ENCODE peak calls at places on chromosomes 4 and X, in ten cellular contexts. R, W, Q, N, C, M, V, J, Y and X are unnamed samples.

GRCh38 chrX:152806035-152806434 is 24.5 kb downstream of the CETN2 start:
- DNase-seq in R (no peak), W (no peak), Q (no peak), N (no peak), C (no peak), M (no peak), V (no peak), J (no peak), Y (no peak), X (no peak)

GRCh38 chr4:3387154-3387942 is 54.4 kb upstream of the HGFAC start:
- DNase-seq in R (no peak), W (no peak), Q (peak; percentile 77), N (no peak), C (no peak), M (no peak), V (no peak), J (no peak), Y (no peak), X (no peak)

GRCh38 chr4:26330186-26330787 is 9.5 kb downstream of the RBPJ start:
- DNase-seq in R (no peak), W (no peak), Q (peak; percentile 53), N (no peak), C (no peak), M (no peak), V (no peak), J (peak; percentile 79), Y (no peak), X (no peak)

GRCh38 chr4:79241846-79242245 is 84.0 kb downstream of the NAA11 start:
- DNase-seq in R (no peak), W (no peak), Q (no peak), N (no peak), C (no peak), M (no peak), V (no peak), J (peak; percentile 42), Y (no peak), X (no peak)

GRCh38 chrX:44306336-44306735 is 37.1 kb downstream of the EFHC2 start:
- DNase-seq in R (no peak), W (no peak), Q (no peak), N (no peak), C (no peak), M (no peak), V (no peak), J (peak; percentile 15), Y (no peak), X (no peak)

GRCh38 chr4:6175426-6175825 is 24.9 kb downstream of the JAKMIP1 start:
- DNase-seq in R (no peak), W (no peak), Q (no peak), N (no peak), C (no peak), M (no peak), V (no peak), J (no peak), Y (no peak), X (no peak)

GRCh38 chr4:164959896-164960295 is 17.6 kb downstream of the TRIM61 start:
- DNase-seq in R (no peak), W (no peak), Q (no peak), N (no peak), C (no peak), M (no peak), V (peak; percentile 67), J (no peak), Y (no peak), X (no peak)

GRCh38 chr4:116702949-116703348 is 382.4 kb downstream of the TRAM1L1 start:
- DNase-seq in R (no peak), W (no peak), Q (no peak), N (no peak), C (no peak), M (no peak), V (no peak), J (no peak), Y (no peak), X (no peak)

GRCh38 chr4:94551616-94552564 is 100.1 kb downstream of the PDLIM5 start:
- DNase-seq in R (no peak), W (no peak), Q (no peak), N (no peak), C (no peak), M (no peak), V (no peak), J (peak; percentile 58), Y (no peak), X (no peak)

GRCh38 chr4:40845136-40845910 is 95.6 kb downstream of the NSUN7 start:
- DNase-seq in R (no peak), W (no peak), Q (no peak), N (no peak), C (no peak), M (no peak), V (no peak), J (no peak), Y (no peak), X (no peak)

DNA sequence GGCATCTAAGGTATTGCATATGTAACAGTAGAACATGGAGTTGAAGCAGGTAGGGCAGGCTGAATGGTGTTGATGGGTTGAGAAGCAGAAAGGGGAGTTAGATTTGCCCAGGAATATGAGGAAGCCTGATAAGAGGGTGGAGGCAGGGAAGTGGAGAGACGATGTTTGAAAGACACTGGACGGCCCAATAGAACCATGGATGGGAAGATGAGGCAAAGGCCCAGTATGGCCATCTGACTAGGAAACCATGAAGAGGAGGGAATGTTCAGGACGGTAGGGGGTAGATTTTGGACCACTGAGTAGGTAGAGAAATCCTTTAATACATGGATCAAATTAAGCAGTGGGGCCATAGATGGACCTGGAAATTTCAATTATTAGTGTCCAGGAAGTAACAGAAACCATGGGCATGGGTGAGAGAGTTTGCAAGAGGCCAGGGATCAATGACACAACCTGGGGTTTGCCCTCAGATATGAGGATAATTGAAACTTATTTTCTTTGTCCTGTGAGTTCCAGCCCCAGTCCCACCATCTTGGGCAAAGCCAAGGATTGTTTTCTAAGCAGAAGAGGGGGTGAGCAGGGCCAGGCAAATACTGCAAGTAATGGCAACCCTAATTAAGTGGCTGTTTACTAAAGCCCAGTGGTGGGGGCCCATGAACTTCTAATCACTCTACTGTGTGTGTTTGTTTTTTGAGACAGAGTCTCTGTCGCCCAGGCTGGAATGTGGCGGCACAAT is 2.5 kb upstream of the USP11 start:
- DNase-seq in R (no peak), W (no peak), Q (no peak), N (no peak), C (no peak), M (no peak), V (no peak), J (no peak), Y (no peak), X (no peak)
- TF ChIP-seq CTCF in R (no peak), W (no peak), Q (no peak), N (no peak), C (no peak), M (no peak), V (no peak), J (no peak), Y (no peak), X (no peak)

GRCh38 chr4:22129454-22130075 is 181.0 kb upstream of the KCNIP4 start:
- DNase-seq in R (peak; percentile 53), W (no peak), Q (no peak), N (no peak), C (peak; percentile 42), M (no peak), V (peak; percentile 9), J (peak; percentile 32), Y (no peak), X (no peak)
- TF ChIP-seq CTCF in R (no peak), W (peak; percentile 25), Q (no peak), N (peak; percentile 61), C (peak; percentile 56), M (no peak), V (peak; percentile 44), J (peak; percentile 59), Y (no peak), X (no peak)

GRCh38 chr4:82217986-82218715 is 155.6 kb downstream of the HNRNPD start:
- DNase-seq in R (no peak), W (no peak), Q (no peak), N (no peak), C (no peak), M (no peak), V (peak; percentile 3), J (no peak), Y (no peak), X (no peak)
- TF ChIP-seq CTCF in R (no peak), W (no peak), Q (no peak), N (peak; percentile 47), C (no peak), M (no peak), V (peak; percentile 27), J (peak; percentile 43), Y (peak; percentile 53), X (peak; percentile 14)

GRCh38 chr4:142563682-142564291 is 282.3 kb downstream of the INPP4B start:
- DNase-seq in R (no peak), W (no peak), Q (no peak), N (no peak), C (no peak), M (no peak), V (no peak), J (peak; percentile 44), Y (no peak), X (no peak)
- TF ChIP-seq CTCF in R (no peak), W (no peak), Q (no peak), N (no peak), C (no peak), M (no peak), V (no peak), J (no peak), Y (no peak), X (no peak)

GRCh38 chrX:106415276-106415895 is 196.4 kb upstream of the RADX start:
- DNase-seq in R (no peak), W (no peak), Q (peak; percentile 21), N (no peak), C (peak; percentile 8), M (no peak), V (peak; percentile 4), J (peak; percentile 26), Y (no peak), X (no peak)
- TF ChIP-seq CTCF in R (no peak), W (no peak), Q (peak; percentile 42), N (peak; percentile 66), C (peak; percentile 62), M (peak; percentile 52), V (peak; percentile 40), J (peak; percentile 74), Y (peak; percentile 52), X (no peak)

GRCh38 chrX:149004936-149005335 is 500.2 kb downstream of the IDS start:
- DNase-seq in R (no peak), W (no peak), Q (peak; percentile 13), N (no peak), C (no peak), M (no peak), V (no peak), J (no peak), Y (no peak), X (no peak)
- TF ChIP-seq CTCF in R (no peak), W (no peak), Q (no peak), N (no peak), C (no peak), M (no peak), V (no peak), J (no peak), Y (no peak), X (no peak)

GRCh38 chr4:52665592-52665991 is 6.5 kb upstream of the USP46 start:
- DNase-seq in R (no peak), W (no peak), Q (peak; percentile 51), N (no peak), C (no peak), M (no peak), V (no peak), J (no peak), Y (no peak), X (no peak)
- TF ChIP-seq CTCF in R (no peak), W (no peak), Q (peak; percentile 50), N (no peak), C (no peak), M (peak; percentile 33), V (peak; percentile 8), J (peak; percentile 32), Y (no peak), X (no peak)

GRCh38 chr4:72468904-72469502 is 100.0 kb downstream of the ADAMTS3 start:
- DNase-seq in R (no peak), W (no peak), Q (no peak), N (no peak), C (no peak), M (no peak), V (no peak), J (peak; percentile 46), Y (no peak), X (no peak)
- TF ChIP-seq CTCF in R (no peak), W (peak; percentile 37), Q (peak; percentile 52), N (peak; percentile 75), C (peak; percentile 45), M (peak; percentile 62), V (peak; percentile 10), J (peak; percentile 42), Y (peak; percentile 26), X (no peak)